ENCODE peak calls at places on chromosomes 3 and 15, in eight cellular contexts. Q is cardiac muscle cell, C is IMR-90, U is SK-N-SH, G is uterus, B is gastrocnemius medialis, Z is bronchial epithelial cell, R is epithelial cell of esophagus. A is an unnamed sample.

GRCh38 chr3:197590313-197590962 is 34.7 kb upstream of the BDH1 start:
- DNase-seq in R (no peak), Z (no peak), G (no peak), U (no peak), B (no peak), Q (no peak), C (no peak), A (peak)

GRCh38 chr15:88637841-88638625 is 783 bp upstream of the ISG20 start:
- DNase-seq in B (no peak), G (no peak), U (no peak), R (no peak), Z (no peak), C (no peak), Q (no peak), A (no peak)

GRCh38 chr3:182105875-182106274 is 394.1 kb downstream of the SOX2 start:
- DNase-seq in Z (peak), R (peak), G (no peak), U (no peak), C (no peak), B (no peak), Q (no peak), A (no peak)

GRCh38 chr3:148262980-148263379 is 434.7 kb upstream of the AGTR1 start:
- DNase-seq in Z (no peak), B (no peak), C (no peak), Q (no peak), R (no peak), G (no peak), U (no peak), A (no peak)

GRCh38 chr3:52774901-52775864 is 2.2 kb upstream of the ITIH1 start:
- DNase-seq in C (no peak), Z (no peak), Q (no peak), G (no peak), B (no peak), R (no peak), U (peak), A (no peak)

GRCh38 chr3:127731546-127731945 is 58.8 kb downstream of the ABTB1 start:
- DNase-seq in U (no peak), Q (no peak), B (no peak), C (no peak), R (no peak), Z (no peak), G (no peak), A (no peak)

GRCh38 chr3:113210608-113211369 is 568 bp upstream of the BOC start:
- DNase-seq in B (no peak), Q (peak), C (no peak), R (no peak), Z (peak), U (peak), G (peak), A (peak)

GRCh38 chr3:148940983-148941382 is 50.4 kb upstream of the GYG1 start:
- DNase-seq in C (no peak), R (no peak), B (no peak), Z (no peak), U (no peak), Q (no peak), G (no peak), A (no peak)

GRCh38 chr3:103511891-103512290 is 1077.1 kb downstream of the ZPLD1 start:
- DNase-seq in Q (no peak), B (no peak), G (no peak), Z (no peak), R (no peak), C (no peak), U (no peak), A (no peak)

GRCh38 chr3:18888370-18888769 is 259.9 kb upstream of the KCNH8 start:
- DNase-seq in U (no peak), C (no peak), B (no peak), R (no peak), Z (no peak), G (no peak), Q (no peak), A (no peak)

GRCh38 chr15:35256141-35256540 is 171.0 kb upstream of the NANOGP8 start:
- DNase-seq in C (no peak), U (no peak), G (no peak), R (no peak), Q (no peak), Z (no peak), B (no peak), A (no peak)

GRCh38 chr3:108602249-108602934 is 12.9 kb downstream of the DZIP3 start:
- DNase-seq in G (no peak), C (no peak), R (no peak), B (no peak), Q (peak), U (no peak), Z (no peak), A (no peak)

GRCh38 chr15:46251873-46252272 is 617.0 kb downstream of the SQOR start:
- DNase-seq in B (no peak), R (no peak), U (no peak), Z (no peak), G (no peak), C (no peak), Q (no peak), A (no peak)

GRCh38 chr3:72177075-72178050 is 392.4 kb upstream of the PROK2 start:
- DNase-seq in Z (peak), R (peak), U (no peak), B (peak), C (peak), G (peak), Q (no peak), A (no peak)

GRCh38 chr3:11212301-11212613 is 58.0 kb downstream of the HRH1 start:
- DNase-seq in Z (peak), C (peak), U (no peak), G (no peak), Q (no peak), B (no peak), R (peak), A (peak)

GRCh38 chr3:185820973-185821758 is 3.7 kb downstream of the IGF2BP2 start:
- DNase-seq in Q (no peak), C (peak), R (peak), Z (peak), G (no peak), B (no peak), U (peak), A (no peak)

GRCh38 chr3:171791695-171792082 is 18.6 kb downstream of the PLD1 start:
- DNase-seq in R (peak), Q (no peak), B (no peak), G (no peak), U (no peak), C (peak), Z (peak), A (no peak)

GRCh38 chr3:76582632-76583378 is 457.1 kb upstream of the ROBO2 start:
- DNase-seq in U (no peak), R (no peak), Z (no peak), C (peak), Q (no peak), B (no peak), G (no peak), A (no peak)

GRCh38 chr15:40082195-40082868 is 26.3 kb downstream of the BMF start:
- DNase-seq in B (no peak), C (no peak), R (no peak), G (no peak), U (peak), Q (no peak), Z (no peak), A (no peak)
- H3K4me3 ChIP-seq in B (peak), C (no peak), R (no peak), G (no peak), U (no peak), Q (no peak), Z (no peak), A (no peak)

GRCh38 chr15:69410290-69410874 is 3.8 kb upstream of the KIF23 start:
- DNase-seq in B (no peak), R (peak), Z (peak), U (peak), G (no peak), C (peak), Q (peak), A (no peak)
- TF ChIP-seq CTCF in B (no peak), R (peak), Z (peak), U (peak), G (no peak), C (peak), Q (peak), A (no peak)

DNA sequence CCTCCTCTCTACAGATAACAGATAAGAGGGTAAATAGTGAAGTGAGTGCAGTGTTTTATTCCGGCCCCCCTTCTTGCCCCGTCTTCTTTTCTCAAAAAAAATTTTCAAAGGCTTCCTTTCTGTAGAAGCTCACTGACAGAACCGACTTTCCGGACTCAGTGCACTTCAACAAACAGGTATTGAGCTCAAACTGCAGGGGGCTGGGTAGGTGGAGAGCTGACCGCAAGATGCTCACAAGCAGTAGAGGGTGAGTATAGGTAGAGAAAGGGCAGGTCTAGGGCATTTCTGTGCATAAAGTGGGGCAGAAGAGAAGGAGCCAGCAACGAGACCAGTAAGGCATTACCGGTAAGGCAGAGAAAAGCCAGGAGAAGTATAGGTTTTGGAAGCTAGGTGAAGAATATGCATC is 97.2 kb downstream of the ST6GAL1 start:
- DNase-seq in Z (no peak), U (no peak), G (no peak), B (no peak), R (no peak), C (no peak), Q (no peak), A (no peak)
- H3K4me3 ChIP-seq in Z (no peak), U (no peak), G (no peak), B (no peak), R (no peak), C (no peak), Q (no peak), A (no peak)

GRCh38 chr3:47005212-47006144 is 26.0 kb downstream of the NBEAL2 start:
- DNase-seq in C (no peak), G (peak), U (peak), Z (no peak), Q (no peak), B (no peak), R (no peak), A (no peak)
- TF ChIP-seq CTCF in C (no peak), G (no peak), U (no peak), Z (no peak), Q (no peak), B (no peak), R (no peak), A (no peak)